ENCODE peak calls at places on chromosomes 12 and 14, in six cellular contexts. R, J, P, O, M and Q are unnamed samples. For H3K4me1, the result is how much of the 10 kb centered on the place peaks cover.

GRCh38 chr12:106739815-106740552 is 34.5 kb upstream of the RIC8B start:
- DNase-seq in R (no peak), J (no peak), P (no peak), O (no peak), M (no peak), Q (no peak)

GRCh38 chr12:32544893-32545292 is 134.2 kb upstream of the DNM1L start:
- DNase-seq in R (no peak), J (peak), P (no peak), O (no peak), M (no peak), Q (no peak)

GRCh38 chr12:123047289-123047688 is 66.8 kb downstream of the ARL6IP4 start:
- DNase-seq in R (no peak), J (no peak), P (no peak), O (no peak), M (no peak), Q (no peak)

GRCh38 chr12:117053050-117053400 is 46.2 kb downstream of the TESC start:
- DNase-seq in R (no peak), J (no peak), P (no peak), O (peak), M (no peak), Q (no peak)

GRCh38 chr12:55720071-55720564 is at the start of gene RDH5:
- DNase-seq in R (peak), J (no peak), P (no peak), O (peak), M (no peak), Q (peak)

GRCh38 chr14:69986336-69986735 is 107.1 kb downstream of the SMOC1 start:
- DNase-seq in R (no peak), J (no peak), P (no peak), O (no peak), M (no peak), Q (no peak)

GRCh38 chr14:47278233-47278842 is 397.1 kb downstream of the MDGA2 start:
- DNase-seq in R (no peak), J (peak), P (peak), O (no peak), M (peak), Q (no peak)

GRCh38 chr12:80422549-80422948 is 21.5 kb upstream of the PTPRQ start:
- DNase-seq in R (no peak), J (no peak), P (no peak), O (no peak), M (no peak), Q (no peak)

GRCh38 chr12:13380297-13380696 is 183.8 kb downstream of the EMP1 start:
- DNase-seq in R (no peak), J (no peak), P (no peak), O (no peak), M (no peak), Q (no peak)

GRCh38 chr12:33546004-33546403 is 106.4 kb upstream of the SYT10 start:
- DNase-seq in R (no peak), J (no peak), P (no peak), O (no peak), M (no peak), Q (no peak)

GRCh38 chr12:43332977-43333649 is 218.9 kb downstream of the ADAMTS20 start:
- DNase-seq in R (no peak), J (no peak), P (no peak), O (no peak), M (peak), Q (no peak)

DNA sequence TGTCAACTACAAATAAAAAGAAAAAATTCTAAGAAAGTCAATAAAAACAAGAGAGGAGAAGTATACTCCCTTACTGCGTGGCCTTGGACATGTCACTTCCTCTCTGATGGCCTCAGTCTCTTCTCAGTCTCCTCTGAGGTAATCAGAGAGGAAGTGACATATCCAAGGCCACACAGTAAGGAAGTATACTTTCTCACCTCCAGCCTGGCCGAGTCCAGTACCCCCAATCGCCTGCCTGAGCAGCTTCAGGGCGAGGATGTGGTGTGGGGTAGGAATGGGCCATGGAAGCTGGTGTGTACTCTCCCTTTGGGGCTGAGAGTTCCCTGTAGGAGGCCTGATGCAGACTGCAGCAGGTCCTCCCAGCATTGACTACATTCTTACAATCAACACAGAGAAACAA is 15.8 kb downstream of the VDR start:
- DNase-seq in R (no peak), J (peak), P (no peak), O (no peak), M (no peak), Q (no peak)
- H3K4me1 ChIP-seq in R (under half), J (half or more), P (under half), O (under half), M (under half), Q (under half)

GRCh38 chr12:101280006-101280505 is at the start of gene UTP20:
- DNase-seq in R (peak), J (peak), P (peak), O (peak), M (peak), Q (peak)
- H3K4me1 ChIP-seq in R (under half), J (under half), P (under half), O (under half), M (under half), Q (under half)

DNA sequence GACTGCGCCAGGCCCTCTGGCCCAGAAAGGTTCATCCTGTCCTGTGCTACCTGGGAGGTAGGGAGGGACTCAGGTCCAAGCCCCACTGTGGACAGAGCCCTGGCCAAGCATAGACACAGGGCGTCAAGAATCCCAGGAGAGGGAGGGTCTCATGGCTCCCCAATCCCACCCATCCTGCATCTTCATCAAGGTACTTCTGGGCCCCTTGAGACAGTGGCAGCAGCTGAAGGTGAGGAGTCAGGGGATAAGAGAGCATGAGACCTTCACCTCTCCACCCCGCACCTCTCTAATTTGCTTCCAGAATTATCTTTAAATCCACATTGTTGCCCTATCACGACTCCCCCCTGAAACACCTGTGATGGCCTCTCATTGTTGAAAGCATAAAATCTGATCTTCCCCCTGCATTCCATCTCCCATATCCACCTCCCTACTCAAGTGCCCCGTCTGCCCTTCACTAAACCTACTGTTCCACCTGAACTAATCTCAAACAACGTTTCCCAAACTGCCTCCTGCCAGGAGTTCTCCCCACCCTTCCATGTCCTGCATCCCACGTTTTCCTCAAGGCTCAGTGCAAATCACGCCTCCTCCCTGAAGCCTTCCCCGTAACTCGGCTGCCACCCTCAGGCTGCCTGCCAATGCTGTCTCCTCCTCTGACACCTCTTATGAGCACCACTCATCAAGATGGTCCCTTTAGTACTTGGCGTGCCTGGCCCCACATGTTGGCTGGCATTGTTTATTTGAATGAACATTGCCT is 27.1 kb downstream of the KRT18 start:
- DNase-seq in R (no peak), J (no peak), P (peak), O (no peak), M (no peak), Q (no peak)
- H3K4me1 ChIP-seq in R (under half), J (under half), P (under half), O (under half), M (under half), Q (under half)

DNA sequence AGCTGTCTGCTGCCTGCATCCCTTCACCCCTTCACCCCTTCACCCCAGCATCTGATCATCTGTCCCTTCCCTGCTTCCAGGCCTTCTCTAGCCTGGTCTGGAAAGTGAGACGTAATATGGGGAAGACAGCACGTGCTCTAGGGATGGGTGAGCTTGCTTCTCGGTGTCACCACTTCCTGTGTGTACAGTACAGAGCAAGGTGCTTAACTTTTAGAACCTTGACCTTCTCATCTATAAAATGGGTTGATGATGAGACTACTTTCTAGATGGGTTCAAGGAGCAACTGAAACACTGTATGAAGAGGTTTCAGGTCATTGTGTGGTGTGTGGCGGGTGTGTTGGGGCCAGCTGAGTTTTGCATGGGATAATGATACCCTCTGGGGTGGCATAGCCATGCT is 140.5 kb downstream of the TSPAN9 start:
- DNase-seq in R (no peak), J (no peak), P (no peak), O (no peak), M (no peak), Q (no peak)
- H3K4me1 ChIP-seq in R (under half), J (under half), P (under half), O (under half), M (half or more), Q (under half)

DNA sequence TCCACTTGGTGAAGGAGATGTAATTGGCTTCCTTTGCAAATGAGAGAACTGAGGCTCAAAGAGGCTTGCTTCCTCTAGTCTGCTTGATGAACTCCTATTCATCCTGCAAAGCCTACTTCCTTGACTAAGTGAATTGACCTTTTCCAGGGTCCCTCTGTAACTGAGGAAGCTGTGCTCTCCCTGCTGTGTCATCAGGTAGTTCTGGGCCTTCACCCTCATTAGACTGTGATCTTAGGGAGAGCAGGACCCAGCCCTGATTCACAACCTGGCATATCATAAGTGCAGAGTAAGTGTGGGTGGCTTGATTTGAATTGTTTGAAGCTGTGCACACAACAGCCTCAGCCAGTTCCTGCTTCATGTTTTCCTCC is 16.3 kb downstream of the ASB2 start:
- DNase-seq in R (no peak), J (peak), P (no peak), O (no peak), M (no peak), Q (no peak)
- H3K4me1 ChIP-seq in R (under half), J (half or more), P (under half), O (half or more), M (under half), Q (under half)